ENCODE peak calls at places on chromosomes 12 and 14, in seven cellular contexts. P, L, C, Q, D, K and B are unnamed samples.

GRCh38 chr12:88737838-88738472 is 157.7 kb upstream of the KITLG start:
- DNase-seq in L (no peak), K (no peak), P (no peak), Q (no peak), C (no peak), D (no peak), B (no peak)

GRCh38 chr14:57974896-57975295 is 109.0 kb upstream of the SLC35F4 start:
- DNase-seq in P (no peak), C (no peak), K (no peak), L (no peak), D (no peak), Q (no peak), B (no peak)

GRCh38 chr14:34003691-34004090 is 52.8 kb upstream of the EGLN3 start:
- DNase-seq in L (no peak), P (no peak), D (peak; percentile 14), C (no peak), Q (no peak), K (no peak), B (no peak)

GRCh38 chr12:6039894-6040601 is 84.4 kb downstream of the VWF start:
- DNase-seq in P (peak; percentile 90), D (peak; percentile 41), L (no peak), C (no peak), K (peak; percentile 74), Q (peak; percentile 13), B (peak; percentile 19)

GRCh38 chr14:75310295-75311059 is 31.8 kb downstream of the FOS start:
- DNase-seq in K (no peak), D (peak; percentile 84), C (no peak), L (peak; percentile 85), P (peak; percentile 93), Q (no peak), B (no peak)

GRCh38 chr12:29160230-29160629 is 11.2 kb downstream of the FAR2 start:
- DNase-seq in K (no peak), P (no peak), D (no peak), C (no peak), Q (no peak), L (no peak), B (no peak)

GRCh38 chr12:78674311-78675085 is 190.1 kb upstream of the SYT1 start:
- DNase-seq in D (no peak), L (no peak), K (no peak), P (peak; percentile 58), Q (no peak), C (no peak), B (no peak)

GRCh38 chr14:49303952-49304516 is 282.1 kb downstream of the RPS29 start:
- DNase-seq in K (peak; percentile 44), L (no peak), C (no peak), P (peak; percentile 41), D (no peak), Q (no peak), B (no peak)

GRCh38 chr12:116880817-116881324 is 370 bp downstream of the HRK start:
- DNase-seq in Q (no peak), L (no peak), K (peak; percentile 70), P (no peak), D (no peak), C (no peak), B (no peak)

GRCh38 chr12:32062841-32063240 is 43.8 kb upstream of the BICD1 start:
- DNase-seq in C (no peak), L (no peak), P (no peak), Q (no peak), D (no peak), K (no peak), B (no peak)

GRCh38 chr12:38153737-38154061 is 162.9 kb upstream of the ALG10B start:
- DNase-seq in C (no peak), Q (no peak), K (no peak), D (no peak), L (no peak), P (no peak), B (no peak)

GRCh38 chr12:28497889-28498411 is 307.7 kb downstream of the CCDC91 start:
- DNase-seq in Q (no peak), C (peak; percentile 17), K (no peak), L (no peak), P (no peak), D (no peak), B (no peak)

GRCh38 chr12:129186952-129187351 is 333.7 kb downstream of the GLT1D1 start:
- DNase-seq in D (no peak), L (no peak), K (no peak), P (no peak), Q (no peak), C (no peak), B (no peak)

GRCh38 chr14:61346793-61347192 is 25.4 kb downstream of the PRKCH start:
- DNase-seq in P (no peak), D (no peak), K (no peak), C (no peak), L (no peak), Q (no peak), B (no peak)